ENCODE peak calls at places on chromosomes 6 and 20, in five cellular contexts. U is CD8-positive, alpha-beta T cell; L is fibroblast of mammary gland; J is epithelial cell of esophagus; W is BE2C. B is an unnamed sample.

GRCh38 chr20:23419995-23420901 is 1.0 kb downstream of the NAPB start:
- DNase-seq in U (peak; percentile 27), L (peak; percentile 76), J (peak; percentile 58), W (peak; percentile 23), B (peak; percentile 19)

GRCh38 chr6:72894091-72894490 is 272.2 kb downstream of the KCNQ5 start:
- DNase-seq in U (no peak), L (no peak), J (peak; percentile 36), W (no peak), B (no peak)

GRCh38 chr6:21164768-21165326 is 428.7 kb upstream of the SOX4 start:
- DNase-seq in U (no peak), L (peak; percentile 22), J (no peak), W (no peak), B (no peak)

GRCh38 chr6:134176283-134176975 is 124.0 kb upstream of the SLC2A12 start:
- DNase-seq in U (no peak), L (peak; percentile 18), J (no peak), W (peak; percentile 35), B (no peak)

GRCh38 chr6:26295691-26296555 is 69.1 kb upstream of the BTN3A2 start:
- DNase-seq in U (no peak), L (peak; percentile 92), J (peak; percentile 91), W (no peak), B (peak; percentile 69)

GRCh38 chr6:155400022-155400965 is 55.3 kb downstream of the NOX3 start:
- DNase-seq in U (no peak), L (peak; percentile 51), J (no peak), W (peak; percentile 84), B (no peak)

GRCh38 chr20:39698706-39699211 is 736.6 kb downstream of the DHX35 start:
- DNase-seq in U (no peak), L (no peak), J (no peak), W (no peak), B (no peak)

GRCh38 chr20:46355778-46356177 is 47.5 kb upstream of the CDH22 start:
- DNase-seq in U (no peak), L (no peak), J (no peak), W (no peak), B (no peak)

GRCh38 chr6:45423111-45423900 is 45.6 kb upstream of the SUPT3H start:
- DNase-seq in U (no peak), L (peak; percentile 56), J (peak; percentile 14), W (no peak), B (no peak)

GRCh38 chr6:13303668-13304017 is 24.7 kb downstream of the TBC1D7 start:
- DNase-seq in U (no peak), L (peak; percentile 67), J (peak; percentile 60), W (no peak), B (no peak)

GRCh38 chr6:35586542-35586941 is 73.8 kb upstream of the TULP1 start:
- DNase-seq in U (no peak), L (no peak), J (no peak), W (no peak), B (no peak)

GRCh38 chr6:136550330-136551071 is at the start of gene MAP7:
- DNase-seq in U (peak; percentile 50), L (no peak), J (peak; percentile 96), W (peak; percentile 80), B (peak; percentile 66)

GRCh38 chr6:7110092-7110792 is 2.5 kb downstream of the RREB1 start:
- DNase-seq in U (no peak), L (no peak), J (no peak), W (no peak), B (no peak)

GRCh38 chr6:31007694-31008093 is 2.6 kb upstream of the MUC22 start:
- DNase-seq in U (no peak), L (peak; percentile 88), J (peak; percentile 91), W (no peak), B (no peak)

GRCh38 chr6:91097316-91097878 is 510.5 kb upstream of the MAP3K7 start:
- DNase-seq in U (no peak), L (no peak), J (no peak), W (no peak), B (no peak)

GRCh38 chr6:3393796-3394195 is 63.1 kb downstream of the SLC22A23 start:
- DNase-seq in U (no peak), L (no peak), J (no peak), W (no peak), B (peak; percentile 40)

GRCh38 chr6:38634518-38634917 is 5.2 kb downstream of the BTBD9 start:
- DNase-seq in U (no peak), L (no peak), J (no peak), W (no peak), B (no peak)

GRCh38 chr6:3119040-3119723 is 671 bp downstream of the BPHL start:
- DNase-seq in U (no peak), L (peak; percentile 28), J (peak; percentile 16), W (no peak), B (no peak)

GRCh38 chr6:109102762-109103161 is 7.5 kb downstream of the CEP57L1 start:
- DNase-seq in U (no peak), L (no peak), J (no peak), W (no peak), B (no peak)

GRCh38 chr6:110683236-110683635 is 132.0 kb downstream of the CDK19 start:
- DNase-seq in U (no peak), L (no peak), J (no peak), W (no peak), B (no peak)

GRCh38 chr6:96015791-96016776 is at the start of gene FUT9:
- DNase-seq in U (no peak), L (no peak), J (no peak), W (peak; percentile 62), B (no peak)

GRCh38 chr6:51608383-51608782 is 479.0 kb downstream of the PKHD1 start:
- DNase-seq in U (no peak), L (no peak), J (no peak), W (no peak), B (no peak)

GRCh38 chr20:48722002-48722731 is 105.6 kb downstream of the PREX1 start:
- DNase-seq in U (no peak), L (no peak), J (no peak), W (no peak), B (no peak)
- H3K4me3 ChIP-seq in U (no peak overlapping the region), L (no peak overlapping the region), J (no peak overlapping the region), W (no peak overlapping the region), B (no peak overlapping the region)

GRCh38 chr6:159181914-159182313 is 12.7 kb downstream of the FNDC1 start:
- DNase-seq in U (no peak), L (no peak), J (no peak), W (no peak), B (no peak)
- H3K4me3 ChIP-seq in U (no peak overlapping the region), L (no peak overlapping the region), J (no peak overlapping the region), W (no peak overlapping the region), B (no peak overlapping the region)

GRCh38 chr20:44157061-44157460 is 29.9 kb downstream of the JPH2 start:
- DNase-seq in U (no peak), L (no peak), J (no peak), W (no peak), B (no peak)
- H3K4me3 ChIP-seq in U (no peak overlapping the region), L (no peak overlapping the region), J (no peak overlapping the region), W (no peak overlapping the region), B (no peak overlapping the region)

GRCh38 chr20:62475027-62475818 is 572 bp downstream of the GATA5 start:
- DNase-seq in U (no peak), L (no peak), J (no peak), W (no peak), B (no peak)
- H3K4me3 ChIP-seq in U (no peak overlapping the region), L (no peak overlapping the region), J (no peak overlapping the region), W (peak overlapping the region; percentile 2), B (no peak overlapping the region)

DNA sequence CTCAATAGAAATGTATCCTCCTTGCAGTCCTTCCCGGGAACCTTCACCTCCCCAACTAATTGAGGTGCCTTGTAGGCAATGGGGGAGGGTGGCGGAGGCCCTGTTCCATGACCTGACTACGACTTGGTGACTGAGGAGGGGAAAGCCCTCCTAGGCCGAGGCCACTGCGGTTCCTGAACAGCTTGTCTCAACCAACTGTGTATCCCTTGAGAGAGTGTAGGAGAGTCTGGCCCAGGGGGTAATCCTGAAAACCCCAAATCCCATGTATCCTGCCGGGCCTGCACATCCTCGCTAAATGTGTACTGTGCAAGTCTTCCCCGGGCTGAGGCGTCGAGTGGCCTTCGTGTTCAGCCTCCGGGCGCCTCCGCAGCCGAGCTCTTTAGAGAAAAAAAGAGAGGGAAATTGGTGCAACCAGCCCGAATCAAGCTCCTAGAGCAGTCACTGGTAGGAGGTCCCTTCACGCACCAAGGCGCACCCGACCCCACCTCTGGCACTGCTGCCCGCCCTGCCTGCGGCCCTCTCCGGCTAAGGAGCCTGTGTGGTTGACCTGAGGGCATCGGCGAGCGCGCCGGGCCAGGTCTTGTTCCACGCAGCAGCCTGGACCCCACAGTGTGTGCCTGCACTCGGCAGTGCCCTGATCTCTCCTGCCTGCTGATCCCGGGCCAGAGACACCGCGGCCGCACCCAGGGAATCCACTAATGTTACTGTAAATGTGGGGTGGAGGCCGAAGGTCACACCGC is 7.3 kb downstream of the SIM1 start:
- DNase-seq in U (no peak), L (no peak), J (no peak), W (no peak), B (no peak)
- H3K4me3 ChIP-seq in U (no peak overlapping the region), L (no peak overlapping the region), J (no peak overlapping the region), W (no peak overlapping the region), B (no peak overlapping the region)

GRCh38 chr6:102026649-102027048 is 633.1 kb downstream of the GRIK2 start:
- DNase-seq in U (no peak), L (no peak), J (no peak), W (no peak), B (no peak)

GRCh38 chr6:102028173-102028572 is 634.7 kb downstream of the GRIK2 start:
- DNase-seq in U (no peak), L (no peak), J (no peak), W (no peak), B (no peak)

GRCh38 chr6:102022803-102023202 is 629.3 kb downstream of the GRIK2 start:
- DNase-seq in U (no peak), L (no peak), J (no peak), W (no peak), B (no peak)

GRCh38 chr6:102023977-102024657 is 630.6 kb downstream of the GRIK2 start:
- DNase-seq in U (no peak), L (no peak), J (no peak), W (no peak), B (peak; percentile 31)
- H3K4me3 ChIP-seq in U (no peak overlapping the region), L (no peak overlapping the region), J (no peak overlapping the region), W (no peak overlapping the region), B (no peak overlapping the region)

GRCh38 chr20:25083773-25084615 is 2.1 kb upstream of the VSX1 start:
- DNase-seq in U (no peak), L (no peak), J (no peak), W (no peak), B (no peak)
- H3K4me3 ChIP-seq in U (no peak overlapping the region), L (no peak overlapping the region), J (no peak overlapping the region), W (no peak overlapping the region), B (no peak overlapping the region)